ENCODE peak calls at places on chromosomes 5 and 9, in nine cellular contexts. T is CD4-positive, alpha-beta T cell; L is fibroblast of lung; X is astrocyte of the hippocampus; E is NCI-H1694 treated with DMSO at 0.1 percent for 48 hours; F is stimulated activated CD4-positive, alpha-beta T cell treated with anti-CD3 and anti-CD28 coated beads, Interleukin-2, amount 100 ng/mL, for 48 hours; B is EL; K is T-helper 1 cell; O is AG09309. Z is an unnamed sample.

GRCh38 chr9:84667571-84668203 is 1.8 kb upstream of the NTRK2 start:
- DNase-seq in B (peak; percentile 8), O (no peak), L (peak; percentile 51), F (no peak), E (no peak), X (peak; percentile 57), K (no peak), T (no peak), Z (no peak)

GRCh38 chr9:33233659-33234335 is 6.2 kb upstream of the SPINK4 start:
- DNase-seq in O (peak; percentile 75), K (no peak), L (peak; percentile 93), T (no peak), E (no peak), B (peak; percentile 94), X (peak; percentile 93), F (no peak), Z (peak; percentile 61)

GRCh38 chr9:118215544-118215943 is 511.3 kb downstream of the TLR4 start:
- DNase-seq in F (no peak), K (no peak), E (no peak), B (no peak), T (no peak), O (no peak), X (no peak), L (no peak), Z (no peak)

GRCh38 chr5:50663636-50664035 is 2.8 kb upstream of the PARP8 start:
- DNase-seq in L (no peak), B (no peak), O (no peak), F (no peak), X (no peak), E (no peak), K (no peak), T (no peak), Z (no peak)

GRCh38 chr5:43411489-43411888 is 702 bp downstream of the CCL28 start:
- DNase-seq in L (no peak), F (no peak), B (no peak), T (no peak), E (no peak), X (no peak), O (no peak), K (no peak), Z (no peak)

GRCh38 chr9:21412109-21412508 is 3.2 kb downstream of the IFNA8 start:
- DNase-seq in T (no peak), K (no peak), E (no peak), X (no peak), O (no peak), F (no peak), L (no peak), B (no peak), Z (no peak)

GRCh38 chr9:137006116-137007003 is 10.0 kb upstream of the CLIC3 start:
- DNase-seq in X (peak; percentile 49), E (no peak), K (no peak), B (no peak), L (peak; percentile 54), F (no peak), T (no peak), O (no peak), Z (no peak)

GRCh38 chr5:141003026-141003425 is 36.8 kb downstream of the PCDHAC2 start:
- DNase-seq in T (no peak), F (no peak), L (no peak), K (no peak), X (no peak), B (no peak), E (no peak), O (no peak), Z (peak; percentile 18)

GRCh38 chr9:37840560-37841194 is 40.1 kb downstream of the DCAF10 start:
- DNase-seq in T (no peak), L (peak; percentile 85), F (no peak), E (no peak), O (peak; percentile 21), B (peak; percentile 84), X (peak; percentile 72), K (no peak), Z (no peak)

GRCh38 chr9:122392714-122393113 is 21.9 kb downstream of the PTGS1 start:
- DNase-seq in X (no peak), B (no peak), K (no peak), F (no peak), L (no peak), E (no peak), T (no peak), O (no peak), Z (no peak)

GRCh38 chr5:127406326-127407121 is 110.9 kb upstream of the PRRC1 start:
- DNase-seq in O (no peak), L (no peak), T (no peak), E (no peak), K (no peak), B (no peak), X (peak; percentile 17), F (no peak), Z (no peak)

GRCh38 chr5:138336952-138337684 is 948 bp upstream of the FAM53C start:
- DNase-seq in L (peak; percentile 75), E (no peak), B (peak; percentile 83), O (no peak), T (no peak), K (peak; percentile 38), F (no peak), X (no peak), Z (peak; percentile 64)

GRCh38 chr9:121168052-121168451 is 33.6 kb downstream of the RAB14 start:
- DNase-seq in K (no peak), L (no peak), X (no peak), O (no peak), B (no peak), F (no peak), T (no peak), E (no peak), Z (no peak)

GRCh38 chr9:112248722-112249121 is 73.6 kb upstream of the SUSD1 start:
- DNase-seq in B (peak; percentile 47), F (no peak), L (peak; percentile 54), X (peak; percentile 11), O (no peak), E (no peak), K (no peak), T (no peak), Z (no peak)

GRCh38 chr9:125910286-125910685 is 163.1 kb downstream of the PBX3 start:
- DNase-seq in K (no peak), O (no peak), B (no peak), F (no peak), X (no peak), T (no peak), E (no peak), L (no peak), Z (no peak)

GRCh38 chr5:136686192-136686872 is 321.0 kb upstream of the TRPC7 start:
- DNase-seq in E (no peak), O (no peak), K (no peak), X (peak; percentile 34), T (no peak), B (peak; percentile 54), F (no peak), L (peak; percentile 43), Z (no peak)

GRCh38 chr5:144275329-144275728 is 104.7 kb downstream of the KCTD16 start:
- DNase-seq in E (no peak), O (no peak), B (no peak), L (no peak), X (peak; percentile 42), F (no peak), K (no peak), T (no peak), Z (no peak)

GRCh38 chr9:133726401-133727276 is 11.5 kb downstream of the SARDH start:
- DNase-seq in B (peak; percentile 55), E (peak; percentile 74), O (no peak), F (peak; percentile 45), L (peak; percentile 35), K (no peak), X (peak; percentile 69), T (peak; percentile 67), Z (no peak)

GRCh38 chr5:14218480-14218879 is 75.3 kb downstream of the TRIO start:
- DNase-seq in T (no peak), K (no peak), F (no peak), X (no peak), E (no peak), L (no peak), O (no peak), B (no peak), Z (no peak)